ENCODE peak calls at places on chromosomes 16 and 17, in ten cellular contexts. T is psoas muscle; Y is tibial artery; F is esophagus squamous epithelium; R is CD8-positive, alpha-beta memory T cell; S is tibial nerve; P is stomach; A is lung; B is body of pancreas; E is left lung. N is an unnamed sample.

GRCh38 chr17:69123626-69124025 is 18.1 kb downstream of the ABCA6 start:
- DNase-seq in T (no peak), Y (no peak), F (no peak), R (no peak), S (no peak), P (no peak), A (no peak), B (no peak), E (no peak), N (no peak)

GRCh38 chr16:48330847-48331204 is 54.4 kb downstream of the SIAH1 start:
- DNase-seq in T (no peak), Y (no peak), F (no peak), R (no peak), S (no peak), P (no peak), A (no peak), B (no peak), E (no peak), N (no peak)

GRCh38 chr16:53156516-53156915 is 101.7 kb downstream of the CHD9 start:
- DNase-seq in T (no peak), Y (no peak), F (no peak), R (no peak), S (no peak), P (no peak), A (no peak), B (no peak), E (no peak), N (no peak)

GRCh38 chr16:56246051-56246817 is 54.9 kb downstream of the GNAO1 start:
- DNase-seq in T (no peak), Y (no peak), F (no peak), R (no peak), S (peak), P (no peak), A (no peak), B (no peak), E (no peak), N (no peak)

GRCh38 chr16:57899771-57900661 is 70.9 kb downstream of the CNGB1 start:
- DNase-seq in T (peak), Y (peak), F (no peak), R (peak), S (peak), P (peak), A (peak), B (peak), E (peak), N (peak)

GRCh38 chr16:30185683-30186421 is 2.5 kb downstream of the CORO1A start:
- DNase-seq in T (peak), Y (peak), F (no peak), R (peak), S (no peak), P (peak), A (peak), B (peak), E (peak), N (peak)

GRCh38 chr17:17525956-17526355 is 29.8 kb upstream of the RASD1 start:
- DNase-seq in T (no peak), Y (no peak), F (no peak), R (no peak), S (no peak), P (peak), A (no peak), B (peak), E (no peak), N (no peak)

GRCh38 chr16:12153662-12154061 is 177.1 kb downstream of the SNX29 start:
- DNase-seq in T (no peak), Y (no peak), F (no peak), R (no peak), S (no peak), P (no peak), A (no peak), B (no peak), E (no peak), N (no peak)

DNA sequence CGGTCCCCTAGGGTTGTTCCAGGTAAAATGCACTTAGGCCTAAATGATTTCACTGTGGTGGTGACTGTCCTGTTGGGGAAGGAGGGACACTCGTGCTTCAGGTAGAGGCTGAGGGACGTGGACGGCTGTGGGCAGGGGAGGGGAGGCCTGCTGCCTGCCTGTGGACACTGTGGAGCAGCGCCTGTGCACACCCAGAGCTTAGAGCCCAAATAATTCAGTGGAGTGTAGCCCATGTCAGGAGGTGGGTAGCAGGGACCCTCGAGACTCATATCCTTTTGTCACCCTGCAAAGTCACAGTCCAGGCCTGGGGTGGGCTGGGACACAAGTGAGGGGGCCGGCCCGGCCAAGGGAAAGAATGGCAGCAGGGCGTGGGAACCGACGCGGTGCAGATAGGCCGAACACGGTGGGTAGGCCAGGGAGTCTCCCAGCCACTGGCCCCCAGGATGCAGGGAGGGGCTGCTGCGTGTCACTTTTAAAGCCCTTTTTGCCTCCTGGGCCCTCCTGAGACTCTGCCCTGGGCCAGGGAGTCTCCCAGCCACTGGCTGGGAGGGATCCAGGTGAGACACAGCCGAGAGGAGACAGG is 733 bp upstream of the NHERF2 start:
- DNase-seq in T (no peak), Y (no peak), F (no peak), R (no peak), S (no peak), P (no peak), A (no peak), B (no peak), E (no peak), N (no peak)
- H3K27ac ChIP-seq in T (peak), Y (peak), F (peak), R (no peak), S (no peak), P (no peak), A (peak), B (no peak), E (peak), N (no peak)

GRCh38 chr17:47961406-47961805 is 3.7 kb upstream of the PRR15L start:
- DNase-seq in T (no peak), Y (no peak), F (no peak), R (no peak), S (no peak), P (no peak), A (no peak), B (no peak), E (no peak), N (no peak)

GRCh38 chr17:47962901-47963300 is 5.2 kb upstream of the PRR15L start:
- DNase-seq in T (no peak), Y (no peak), F (no peak), R (no peak), S (no peak), P (no peak), A (no peak), B (no peak), E (no peak), N (no peak)

GRCh38 chr17:47956818-47957590 is 679 bp downstream of the PRR15L start:
- DNase-seq in T (no peak), Y (no peak), F (no peak), R (no peak), S (no peak), P (no peak), A (no peak), B (peak), E (no peak), N (no peak)

GRCh38 chr17:47957591-47958490 is at the start of gene PRR15L:
- DNase-seq in T (no peak), Y (no peak), F (no peak), R (no peak), S (no peak), P (peak), A (peak), B (peak), E (peak), N (no peak)

GRCh38 chr17:47959825-47960655 is 2.4 kb upstream of the PRR15L start:
- DNase-seq in T (no peak), Y (no peak), F (no peak), R (no peak), S (no peak), P (peak), A (no peak), B (peak), E (no peak), N (no peak)
- H3K27ac ChIP-seq in T (no peak), Y (no peak), F (no peak), R (no peak), S (peak), P (peak), A (no peak), B (peak), E (no peak), N (no peak)

DNA sequence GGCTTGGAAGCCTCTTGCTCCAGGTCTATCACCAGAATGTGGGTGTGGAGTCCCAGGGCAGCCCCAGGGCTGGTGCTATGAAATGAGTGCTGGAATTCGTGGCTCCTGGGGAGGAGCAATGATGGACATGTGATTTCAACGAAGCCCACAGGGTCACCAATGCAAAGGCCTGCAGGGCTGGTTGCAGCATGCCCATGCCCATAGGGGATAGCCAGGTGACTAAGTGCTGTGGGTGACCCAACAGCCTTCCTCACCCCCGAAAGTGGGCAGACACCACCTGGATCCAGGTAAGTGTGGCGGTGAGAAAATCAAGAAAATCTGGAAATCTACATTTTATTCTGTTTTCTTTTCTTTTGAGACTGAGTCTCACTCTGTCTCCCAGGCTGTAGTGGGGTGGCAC is 87.5 kb upstream of the GPRC5B start:
- DNase-seq in T (no peak), Y (no peak), F (no peak), R (no peak), S (no peak), P (no peak), A (no peak), B (no peak), E (no peak), N (no peak)
- H3K27ac ChIP-seq in T (no peak), Y (no peak), F (no peak), R (no peak), S (no peak), P (no peak), A (no peak), B (no peak), E (no peak), N (no peak)

DNA sequence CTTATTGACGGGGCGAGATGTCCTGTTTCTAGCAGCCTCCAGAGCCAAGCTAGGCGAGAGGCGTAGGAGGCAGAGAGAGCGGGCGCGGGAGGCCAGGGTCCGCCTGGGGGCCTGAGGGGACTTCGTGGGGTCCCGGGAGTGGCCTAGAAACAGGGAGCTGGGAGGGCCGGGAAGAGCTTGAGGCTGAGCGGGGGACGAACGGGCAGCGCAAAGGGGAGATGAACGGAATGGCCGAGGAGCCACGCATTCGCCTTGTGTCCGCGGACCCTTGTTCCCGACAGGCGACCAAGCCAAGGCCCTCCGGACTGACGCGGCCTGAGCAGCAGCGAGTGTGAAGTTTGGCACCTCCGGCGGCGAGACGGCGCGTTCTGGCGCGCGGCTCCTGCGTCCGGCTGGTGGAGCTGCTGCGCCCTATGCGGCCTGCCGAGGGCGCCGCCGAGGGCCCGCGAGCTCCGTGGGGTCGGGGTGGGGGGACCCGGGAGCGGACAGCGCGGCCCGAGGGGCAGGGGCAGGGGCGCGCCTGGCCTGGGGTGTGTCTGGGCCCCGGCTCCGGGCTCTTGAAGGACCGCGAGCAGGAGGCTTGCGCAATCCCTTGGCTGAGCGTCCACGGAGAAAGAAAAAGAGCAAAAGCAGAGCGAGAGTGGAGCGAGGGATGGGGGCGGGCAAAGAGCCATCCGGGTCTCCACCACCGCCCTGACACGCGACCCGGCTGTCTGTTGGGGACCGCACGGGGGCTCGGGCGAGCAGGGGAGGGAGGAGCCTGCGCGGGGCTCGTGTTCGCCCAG is 1.2 kb upstream of the CBX4 start:
- DNase-seq in T (peak), Y (peak), F (no peak), R (no peak), S (peak), P (peak), A (peak), B (peak), E (peak), N (peak)
- H3K27ac ChIP-seq in T (no peak), Y (peak), F (peak), R (peak), S (no peak), P (no peak), A (no peak), B (no peak), E (peak), N (no peak)

DNA sequence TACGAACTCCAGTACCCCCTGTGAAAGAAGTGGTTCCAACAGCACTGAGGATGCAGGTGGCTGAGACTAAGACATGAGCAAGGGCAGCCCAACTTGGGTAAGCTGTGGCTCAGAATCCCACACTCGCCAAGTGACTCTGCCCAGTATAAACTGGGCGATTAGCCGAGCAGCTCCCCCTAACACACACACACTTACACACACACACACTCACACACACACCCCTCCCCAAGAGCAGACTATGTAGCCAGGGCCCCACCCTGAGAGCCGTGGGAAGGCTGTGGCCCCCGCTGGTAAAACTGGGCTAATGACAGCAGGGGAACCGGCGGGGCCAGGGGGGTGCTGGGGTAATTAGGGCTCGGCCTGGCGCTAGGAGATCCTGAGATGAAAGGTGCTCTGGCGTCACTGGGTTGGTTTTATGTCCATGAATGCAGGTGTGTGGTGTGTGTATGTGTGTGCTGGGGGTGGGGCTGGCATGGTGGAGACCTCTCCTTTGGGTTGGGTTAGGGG is 1.2 kb upstream of the THRA start:
- DNase-seq in T (no peak), Y (no peak), F (no peak), R (no peak), S (no peak), P (no peak), A (no peak), B (no peak), E (no peak), N (no peak)
- H3K27ac ChIP-seq in T (no peak), Y (peak), F (peak), R (no peak), S (peak), P (no peak), A (peak), B (no peak), E (no peak), N (no peak)

DNA sequence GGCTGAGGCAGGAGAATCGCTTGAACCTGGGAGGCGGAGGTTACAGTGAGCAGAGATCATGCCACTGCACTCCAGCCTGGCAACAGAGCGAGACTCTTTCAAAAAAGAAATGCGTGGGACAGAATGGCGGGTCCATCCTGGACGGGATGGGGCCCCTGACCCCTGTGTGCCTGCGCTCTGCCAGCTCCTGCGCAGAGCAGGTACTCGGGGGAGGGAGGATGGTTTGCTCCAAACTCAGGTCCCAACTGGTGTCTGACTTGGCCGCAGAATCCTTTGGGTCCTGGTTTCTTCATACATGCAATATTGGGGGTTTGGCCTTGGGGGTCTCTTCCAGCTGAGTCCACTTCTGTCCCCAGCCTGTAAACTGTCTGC is 10.4 kb downstream of the CHMP6 start:
- DNase-seq in T (peak), Y (no peak), F (no peak), R (no peak), S (no peak), P (no peak), A (no peak), B (no peak), E (no peak), N (no peak)
- H3K27ac ChIP-seq in T (no peak), Y (no peak), F (no peak), R (no peak), S (no peak), P (no peak), A (no peak), B (no peak), E (no peak), N (no peak)

DNA sequence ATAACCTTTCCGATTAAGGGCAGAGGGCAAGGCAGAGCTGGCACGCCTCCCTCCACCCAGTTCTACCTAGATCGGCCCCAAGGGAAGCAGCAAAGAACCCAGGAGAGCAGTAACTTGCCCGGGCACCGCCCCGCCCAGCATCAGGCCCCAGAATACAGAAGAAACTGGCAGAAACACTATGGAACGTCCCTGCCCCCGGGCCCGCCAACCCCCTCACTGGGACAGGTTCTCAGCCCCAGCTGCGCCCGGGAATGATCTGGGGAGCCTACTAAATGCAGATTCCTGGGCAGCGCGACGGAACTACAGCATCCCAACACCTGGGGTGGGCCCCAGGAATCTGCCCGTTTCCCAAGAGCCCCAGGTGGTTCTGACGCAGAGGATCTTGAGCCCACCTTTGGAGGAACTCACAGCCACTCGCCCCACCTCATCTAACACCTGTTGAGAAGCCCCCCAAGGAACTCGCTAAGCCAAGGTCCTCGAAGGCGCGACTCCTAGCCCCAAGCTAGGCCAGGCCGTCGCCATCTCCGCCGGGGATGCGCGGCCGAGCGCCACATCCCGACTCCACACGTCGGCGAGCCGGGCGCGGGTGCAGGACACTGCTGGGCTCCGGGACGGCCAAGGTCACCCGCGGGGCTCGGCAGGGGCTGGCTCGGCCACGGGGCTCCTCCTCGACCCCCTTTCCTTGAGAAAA is 1.1 kb downstream of the CDIP1 start:
- DNase-seq in T (no peak), Y (no peak), F (no peak), R (no peak), S (no peak), P (peak), A (no peak), B (peak), E (no peak), N (no peak)
- H3K27ac ChIP-seq in T (peak), Y (peak), F (peak), R (no peak), S (peak), P (peak), A (peak), B (peak), E (peak), N (no peak)

GRCh38 chr16:962901-963814 is 7.6 kb downstream of the LMF1 start:
- DNase-seq in T (no peak), Y (no peak), F (no peak), R (no peak), S (no peak), P (no peak), A (no peak), B (no peak), E (no peak), N (no peak)

GRCh38 chr16:964696-965395 is 5.9 kb downstream of the LMF1 start:
- DNase-seq in T (no peak), Y (no peak), F (no peak), R (peak), S (no peak), P (no peak), A (peak), B (peak), E (peak), N (peak)

GRCh38 chr16:965487-965886 is 5.3 kb downstream of the LMF1 start:
- DNase-seq in T (no peak), Y (no peak), F (no peak), R (no peak), S (no peak), P (no peak), A (no peak), B (no peak), E (no peak), N (no peak)

GRCh38 chr16:962366-962765 is 8.4 kb downstream of the LMF1 start:
- DNase-seq in T (no peak), Y (no peak), F (no peak), R (no peak), S (no peak), P (no peak), A (no peak), B (no peak), E (no peak), N (no peak)

DNA sequence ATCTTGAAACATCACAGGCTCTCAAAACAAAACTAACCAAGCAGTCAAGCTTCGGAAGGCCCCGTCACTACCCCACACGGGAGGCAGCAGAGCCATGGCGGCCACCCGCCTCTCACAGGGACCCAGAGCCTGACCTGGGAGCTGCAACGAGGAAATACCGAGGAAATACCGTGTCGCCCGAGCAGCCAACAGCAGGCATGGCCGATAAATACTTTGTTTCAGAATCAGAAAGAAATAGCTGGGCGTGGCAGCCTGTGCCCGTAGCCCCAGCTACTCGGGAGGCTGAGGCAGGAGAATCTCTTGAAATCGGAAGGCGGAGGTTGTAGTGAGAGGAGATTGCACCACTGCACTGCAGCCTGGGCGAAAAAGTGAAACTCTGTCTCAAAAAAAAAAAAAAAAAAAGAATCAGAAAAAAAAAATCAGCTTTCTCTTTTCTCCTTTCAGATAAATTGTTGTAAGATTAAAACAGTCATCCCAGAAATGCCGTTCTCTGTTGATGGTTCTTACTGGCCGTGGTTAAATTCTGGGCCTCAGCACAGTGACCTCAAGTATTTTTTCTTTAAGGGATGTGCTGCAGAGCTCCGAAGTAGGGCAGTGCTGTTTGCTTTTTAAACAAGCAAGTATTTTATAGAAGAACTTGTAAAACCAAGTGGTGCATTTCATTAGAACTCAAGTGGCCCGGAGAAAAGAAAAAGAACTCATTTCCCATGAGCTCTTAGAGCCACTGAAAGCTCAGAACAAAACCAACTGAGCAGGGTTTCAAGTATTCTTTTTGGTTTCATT is 6.7 kb downstream of the LMF1 start:
- DNase-seq in T (no peak), Y (no peak), F (no peak), R (no peak), S (no peak), P (no peak), A (no peak), B (no peak), E (no peak), N (peak)
- H3K27ac ChIP-seq in T (no peak), Y (no peak), F (no peak), R (no peak), S (peak), P (no peak), A (peak), B (no peak), E (peak), N (peak)

GRCh38 chr16:21324267-21324666 is 46.2 kb upstream of the CRYM start:
- DNase-seq in T (no peak), Y (no peak), F (no peak), R (no peak), S (no peak), P (no peak), A (no peak), B (no peak), E (no peak), N (no peak)
- H3K27ac ChIP-seq in T (no peak), Y (no peak), F (no peak), R (no peak), S (no peak), P (no peak), A (no peak), B (no peak), E (no peak), N (no peak)